ENCODE peak calls at places on chromosome 1, in ten cellular contexts. R is midbrain; C is Daoy; J is HuH-7.5; H is NCI-H1694 treated with DMSO at 0.1 percent for 48 hours; B is tibial nerve; D is 8988T; Q is GM03348; T is ACHN; L is stimulated activated CD8-positive, alpha-beta memory T cell treated with anti-CD3 and anti-CD28 coated beads, Interleukin-15, amount 100 ng/mL, for 4 hours. V is an unnamed sample.
A peak's percentile ranks its signal among the peaks of the same experiment; 100 is the strongest.

GRCh38 chr1:236394016-236394481 is at the start of gene EDARADD:
- DNase-seq in T (no peak), B (no peak), J (no peak), C (peak; percentile 78), Q (peak; percentile 35), L (no peak), D (no peak), H (no peak), R (no peak), V (no peak)

GRCh38 chr1:108107658-108108057 is 92.5 kb downstream of the SLC25A24 start:
- DNase-seq in J (no peak), R (no peak), L (no peak), Q (peak; percentile 50), B (no peak), T (no peak), C (peak; percentile 96), D (no peak), H (no peak), V (no peak)

GRCh38 chr1:118821801-118822200 is 166.3 kb downstream of the TBX15 start:
- DNase-seq in C (no peak), T (no peak), D (no peak), B (peak; percentile 16), J (no peak), H (no peak), L (no peak), R (peak; percentile 1), Q (peak; percentile 16), V (no peak)

GRCh38 chr1:225670806-225671733 is 18.1 kb upstream of the ENAH start:
- DNase-seq in D (no peak), J (peak; percentile 49), B (no peak), C (peak; percentile 54), Q (no peak), L (no peak), R (no peak), H (no peak), T (no peak), V (peak; percentile 38)

GRCh38 chr1:84940481-84940880 is 47.5 kb upstream of the LPAR3 start:
- DNase-seq in T (no peak), D (no peak), H (no peak), C (peak; percentile 79), Q (no peak), L (no peak), B (no peak), R (no peak), J (no peak), V (no peak)

GRCh38 chr1:59477286-59477685 is 180.4 kb downstream of the FGGY start:
- DNase-seq in B (no peak), D (no peak), H (no peak), Q (peak; percentile 28), L (no peak), R (no peak), T (no peak), J (no peak), C (peak; percentile 84), V (peak; percentile 80)

GRCh38 chr1:3423245-3423829 is 31.1 kb upstream of the ARHGEF16 start:
- DNase-seq in H (no peak), J (no peak), C (no peak), R (peak; percentile 51), B (no peak), D (no peak), Q (no peak), T (no peak), L (no peak), V (no peak)

GRCh38 chr1:39109653-39110052 is 83.5 kb downstream of the NDUFS5 start:
- DNase-seq in Q (no peak), R (no peak), B (no peak), T (no peak), C (no peak), H (no peak), L (no peak), D (no peak), J (no peak), V (no peak)

GRCh38 chr1:2384941-2385481 is 6.3 kb downstream of the MORN1 start:
- DNase-seq in B (no peak), J (no peak), T (no peak), L (no peak), H (peak; percentile 3), D (no peak), R (no peak), C (no peak), Q (no peak), V (no peak)

GRCh38 chr1:18830596-18830995 is 28.9 kb downstream of the TAS1R2 start:
- DNase-seq in D (no peak), T (no peak), H (no peak), B (no peak), J (no peak), Q (no peak), C (no peak), L (no peak), R (no peak), V (no peak)

GRCh38 chr1:201650608-201650933 is 111.6 kb downstream of the NAV1 start:
- DNase-seq in L (no peak), D (peak; percentile 51), Q (no peak), B (no peak), C (no peak), J (no peak), R (no peak), H (no peak), T (no peak), V (no peak)

GRCh38 chr1:154961207-154961496 is 430 bp downstream of the PYGO2 start:
- DNase-seq in L (peak; percentile 63), R (no peak), Q (no peak), D (no peak), T (no peak), C (no peak), H (peak; percentile 70), J (peak; percentile 91), B (peak; percentile 61), V (no peak)

GRCh38 chr1:226655251-226656163 is 83.6 kb downstream of the ITPKB start:
- DNase-seq in Q (no peak), B (no peak), C (peak; percentile 75), J (no peak), T (no peak), R (peak; percentile 36), H (no peak), D (no peak), L (no peak), V (no peak)

GRCh38 chr1:1282998-1283397 is 2.8 kb downstream of the SCNN1D start:
- DNase-seq in L (no peak), C (peak; percentile 93), Q (no peak), B (no peak), H (no peak), J (no peak), T (no peak), R (no peak), D (no peak), V (no peak)

GRCh38 chr1:28526886-28527285 is 21.0 kb downstream of the RCC1 start:
- DNase-seq in J (no peak), Q (no peak), T (peak; percentile 19), L (no peak), R (no peak), B (no peak), C (no peak), H (no peak), D (no peak), V (no peak)

GRCh38 chr1:114428083-114428754 is 82.8 kb downstream of the TRIM33 start:
- DNase-seq in C (no peak), H (peak; percentile 33), L (no peak), B (no peak), D (no peak), T (peak; percentile 22), Q (peak; percentile 12), J (no peak), R (no peak), V (no peak)

GRCh38 chr1:71804140-71804539 is 478.2 kb downstream of the NEGR1 start:
- DNase-seq in Q (no peak), D (no peak), H (peak; percentile 89), L (no peak), J (no peak), T (no peak), C (no peak), R (no peak), B (no peak), V (no peak)

GRCh38 chr1:68322096-68322495 is 89.8 kb upstream of the WLS start:
- DNase-seq in T (no peak), J (no peak), L (no peak), D (no peak), C (no peak), Q (no peak), R (no peak), B (no peak), H (no peak), V (no peak)

GRCh38 chr1:94092210-94092613 is 28.7 kb downstream of the ABCA4 start:
- DNase-seq in C (peak; percentile 86), R (peak; percentile 40), B (no peak), D (no peak), Q (no peak), H (no peak), T (no peak), L (no peak), J (no peak), V (peak; percentile 74)

GRCh38 chr1:243739335-243740003 is 110.6 kb downstream of the AKT3 start:
- DNase-seq in L (no peak), Q (no peak), D (no peak), J (no peak), B (no peak), R (no peak), C (no peak), H (no peak), T (no peak), V (no peak)

GRCh38 chr1:244414543-244414942 is 37.2 kb downstream of the ADSS2 start:
- DNase-seq in H (no peak), C (no peak), D (no peak), L (no peak), B (no peak), R (no peak), T (peak; percentile 10), Q (peak; percentile 66), J (no peak), V (no peak)

GRCh38 chr1:61012365-61012764 is 70.0 kb upstream of the NFIA start:
- DNase-seq in H (no peak), C (no peak), D (no peak), B (no peak), T (no peak), L (no peak), J (no peak), Q (no peak), R (no peak), V (no peak)

GRCh38 chr1:8915446-8915845 is 30.2 kb upstream of the CA6 start:
- DNase-seq in H (no peak), L (no peak), J (no peak), Q (no peak), D (no peak), T (no peak), B (no peak), C (no peak), R (no peak), V (no peak)

GRCh38 chr1:86515597-86515996 is 31.3 kb upstream of the CLCA4 start:
- DNase-seq in Q (no peak), B (no peak), L (no peak), T (peak; percentile 50), R (peak; percentile 57), C (peak; percentile 57), H (no peak), D (peak; percentile 12), J (peak; percentile 32), V (no peak)

V was measured in adrenal gland.